ENCODE peak calls at places on chromosomes 6 and 20, in four cellular contexts. One of them, this sample, is unnamed.

GRCh38 chr6:13360671-13361540 is 32.6 kb upstream of the TBC1D7 start:
- DNase-seq in kidney glomerular epithelial cell: no peak
- DNase-seq in immature natural killer cell: no peak
- DNase-seq in neuronal stem cell: no peak
- DNase-seq in this sample: no peak

GRCh38 chr20:47662483-47663353 is 122.6 kb downstream of the SULF2 start:
- DNase-seq in kidney glomerular epithelial cell: no peak
- DNase-seq in immature natural killer cell: no peak
- DNase-seq in neuronal stem cell: no peak
- DNase-seq in this sample: no peak

GRCh38 chr6:136609878-136610706 is 59.9 kb upstream of the MAP7 start:
- DNase-seq in kidney glomerular epithelial cell: peak
- DNase-seq in immature natural killer cell: no peak
- DNase-seq in neuronal stem cell: no peak
- DNase-seq in this sample: no peak

GRCh38 chr6:124964084-124964763 is 2.0 kb downstream of the RNF217 start:
- DNase-seq in kidney glomerular epithelial cell: peak
- DNase-seq in immature natural killer cell: no peak
- DNase-seq in neuronal stem cell: no peak
- DNase-seq in this sample: no peak

GRCh38 chr6:2589171-2589661 is 161.5 kb downstream of the MYLK4 start:
- DNase-seq in kidney glomerular epithelial cell: no peak
- DNase-seq in immature natural killer cell: no peak
- DNase-seq in neuronal stem cell: no peak
- DNase-seq in this sample: no peak

GRCh38 chr6:11044712-11045167 is 635 bp upstream of the ELOVL2 start:
- DNase-seq in kidney glomerular epithelial cell: no peak
- DNase-seq in immature natural killer cell: no peak
- DNase-seq in neuronal stem cell: no peak
- DNase-seq in this sample: no peak

GRCh38 chr20:58753267-58753928 is 60.8 kb downstream of the NPEPL1 start:
- DNase-seq in kidney glomerular epithelial cell: no peak
- DNase-seq in immature natural killer cell: no peak
- DNase-seq in neuronal stem cell: no peak
- DNase-seq in this sample: no peak

GRCh38 chr20:1327827-1328679 is 886 bp downstream of the SDCBP2 start:
- DNase-seq in kidney glomerular epithelial cell: no peak
- DNase-seq in immature natural killer cell: no peak
- DNase-seq in neuronal stem cell: no peak
- DNase-seq in this sample: peak

GRCh38 chr20:64080013-64080812 is at the start of gene OPRL1:
- DNase-seq in kidney glomerular epithelial cell: no peak
- DNase-seq in immature natural killer cell: peak
- DNase-seq in neuronal stem cell: no peak
- DNase-seq in this sample: no peak

GRCh38 chr6:27161115-27161514 is 86.4 kb upstream of the PRSS16 start:
- DNase-seq in kidney glomerular epithelial cell: no peak
- DNase-seq in immature natural killer cell: no peak
- DNase-seq in neuronal stem cell: no peak
- DNase-seq in this sample: no peak

GRCh38 chr6:31782126-31782941 is 5.2 kb upstream of the VWA7 start:
- DNase-seq in kidney glomerular epithelial cell: no peak
- DNase-seq in immature natural killer cell: no peak
- DNase-seq in neuronal stem cell: no peak
- DNase-seq in this sample: no peak

GRCh38 chr6:16471222-16471784 is 232.9 kb downstream of the GMPR start:
- DNase-seq in kidney glomerular epithelial cell: peak
- DNase-seq in immature natural killer cell: no peak
- DNase-seq in neuronal stem cell: no peak
- DNase-seq in this sample: no peak

GRCh38 chr20:53738039-53738944 is 144.7 kb upstream of the ZNF217 start:
- DNase-seq in kidney glomerular epithelial cell: peak
- DNase-seq in immature natural killer cell: no peak
- DNase-seq in neuronal stem cell: no peak
- DNase-seq in this sample: no peak

GRCh38 chr20:18734525-18735189 is 78.9 kb upstream of the SCP2D1 start:
- DNase-seq in kidney glomerular epithelial cell: no peak
- DNase-seq in immature natural killer cell: no peak
- DNase-seq in neuronal stem cell: no peak
- DNase-seq in this sample: no peak

GRCh38 chr6:153096031-153096430 is 35.1 kb downstream of the RGS17 start:
- DNase-seq in kidney glomerular epithelial cell: no peak
- DNase-seq in immature natural killer cell: no peak
- DNase-seq in neuronal stem cell: no peak
- DNase-seq in this sample: no peak

GRCh38 chr20:32316667-32317066 is 39.2 kb downstream of the KIF3B start:
- DNase-seq in kidney glomerular epithelial cell: no peak
- DNase-seq in immature natural killer cell: no peak
- DNase-seq in neuronal stem cell: no peak
- DNase-seq in this sample: no peak

GRCh38 chr20:20225325-20225724 is 142.6 kb upstream of the INSM1 start:
- DNase-seq in kidney glomerular epithelial cell: no peak
- DNase-seq in immature natural killer cell: no peak
- DNase-seq in neuronal stem cell: no peak
- DNase-seq in this sample: no peak

GRCh38 chr6:169848946-169849345 is 97.5 kb downstream of the ERMARD start:
- DNase-seq in kidney glomerular epithelial cell: no peak
- DNase-seq in immature natural killer cell: no peak
- DNase-seq in neuronal stem cell: no peak
- DNase-seq in this sample: no peak

This sample was measured in vagina.